ENCODE peak calls at places on chromosome X, in eight cellular contexts. P is EH; T is stimulated activated CD4-positive, alpha-beta T cell treated with anti-CD3 and anti-CD28 coated beads, Interleukin-2, amount 100 ng/mL, for 48 hours; L is naive thymus-derived CD8-positive, alpha-beta T cell; E is activated T-helper 1 cell treated with anti-CD3 and anti-CD28 coated beads, Interleukin-2, amount 50 U/mL, for 16 hours; W is fibroblast of gingiva; B is H9; H is AG04450. F is an unnamed sample.

GRCh38 chrX:40267334-40268118 is 169.8 kb upstream of the BCOR start:
- DNase-seq in P (peak; percentile 28), T (no peak), L (no peak), E (no peak), W (no peak), B (no peak), H (no peak), F (no peak)

GRCh38 chrX:120824021-120824420 is 51.6 kb downstream of the CT47B1 start:
- DNase-seq in P (peak; percentile 0), T (no peak), L (no peak), E (no peak), W (peak; percentile 1), B (no peak), H (no peak), F (no peak)

GRCh38 chrX:120504569-120504968 is 35.5 kb upstream of the LAMP2 start:
- DNase-seq in P (no peak), T (no peak), L (no peak), E (no peak), W (no peak), B (no peak), H (no peak), F (no peak)

GRCh38 chrX:19683817-19684216 is 168.5 kb upstream of the MAP3K15 start:
- DNase-seq in P (no peak), T (no peak), L (peak; percentile 66), E (no peak), W (no peak), B (no peak), H (no peak), F (no peak)

GRCh38 chrX:110734894-110735541 is 60.6 kb downstream of the CHRDL1 start:
- DNase-seq in P (peak; percentile 92), T (no peak), L (no peak), E (no peak), W (peak; percentile 84), B (no peak), H (no peak), F (peak; percentile 39)

GRCh38 chrX:45722471-45722870 is 521.8 kb upstream of the DIPK2B start:
- DNase-seq in P (no peak), T (no peak), L (no peak), E (no peak), W (no peak), B (no peak), H (no peak), F (no peak)

GRCh38 chrX:87728024-87728423 is 210.4 kb downstream of the KLHL4 start:
- DNase-seq in P (no peak), T (no peak), L (no peak), E (no peak), W (no peak), B (no peak), H (no peak), F (no peak)

GRCh38 chrX:42754582-42754981 is 23.4 kb downstream of the PPP1R2C start:
- DNase-seq in P (no peak), T (no peak), L (no peak), E (no peak), W (no peak), B (no peak), H (no peak), F (no peak)

GRCh38 chrX:5976332-5976731 is 252.3 kb downstream of the NLGN4X start:
- DNase-seq in P (no peak), T (no peak), L (no peak), E (no peak), W (no peak), B (no peak), H (no peak), F (no peak)

GRCh38 chrX:28177202-28177601 is 196.0 kb upstream of the DCAF8L1 start:
- DNase-seq in P (no peak), T (no peak), L (no peak), E (no peak), W (no peak), B (peak; percentile 73), H (no peak), F (peak; percentile 88)

GRCh38 chrX:70437011-70437410 is 7.6 kb upstream of the DLG3 start:
- DNase-seq in P (no peak), T (no peak), L (no peak), E (no peak), W (no peak), B (no peak), H (no peak), F (no peak)

GRCh38 chrX:74382613-74383012 is 38.7 kb upstream of the SLC16A2 start:
- DNase-seq in P (peak; percentile 86), T (peak; percentile 29), L (peak; percentile 67), E (peak; percentile 25), W (peak; percentile 64), B (peak; percentile 70), H (peak; percentile 10), F (peak; percentile 90)

GRCh38 chrX:96929036-96929435 is 45.3 kb downstream of the RPA4 start:
- DNase-seq in P (peak; percentile 1), T (no peak), L (no peak), E (no peak), W (no peak), B (no peak), H (no peak), F (no peak)

GRCh38 chrX:149531599-149531998 is 9.2 kb upstream of the EOLA1 start:
- DNase-seq in P (no peak), T (no peak), L (no peak), E (no peak), W (no peak), B (no peak), H (no peak), F (no peak)

GRCh38 chrX:155755706-155756337 is 125.3 kb upstream of the VAMP7 start:
- DNase-seq in P (no peak), T (no peak), L (no peak), E (no peak), W (no peak), B (no peak), H (no peak), F (no peak)

GRCh38 chrX:115642895-115643530 is 82.0 kb downstream of the PLS3 start:
- DNase-seq in P (peak; percentile 75), T (peak; percentile 23), L (no peak), E (no peak), W (peak; percentile 72), B (no peak), H (peak; percentile 51), F (peak; percentile 37)

GRCh38 chrX:116272328-116272727 is 101.8 kb downstream of the AGTR2 start:
- DNase-seq in P (peak; percentile 43), T (no peak), L (no peak), E (no peak), W (peak; percentile 85), B (no peak), H (peak; percentile 34), F (peak; percentile 8)

GRCh38 chrX:80755174-80755573 is 54.5 kb downstream of the BRWD3 start:
- DNase-seq in P (no peak), T (no peak), L (no peak), E (no peak), W (no peak), B (no peak), H (no peak), F (no peak)

GRCh38 chrX:71098302-71098701 is 2.7 kb downstream of the FOXO4 start:
- DNase-seq in P (peak; percentile 56), T (peak; percentile 54), L (peak; percentile 90), E (peak; percentile 67), W (peak; percentile 10), B (no peak), H (no peak), F (peak; percentile 50)

GRCh38 chrX:85922821-85923220 is 124.5 kb downstream of the CHM start:
- DNase-seq in P (peak; percentile 41), T (no peak), L (no peak), E (no peak), W (peak; percentile 69), B (no peak), H (peak; percentile 24), F (no peak)

GRCh38 chrX:56788717-56789122 is 59.7 kb downstream of the NBDY start:
- DNase-seq in P (no peak), T (no peak), L (peak; percentile 73), E (peak; percentile 52), W (peak; percentile 49), B (no peak), H (no peak), F (peak; percentile 76)

GRCh38 chrX:136639506-136640176 is 8.3 kb upstream of the CD40LG start:
- DNase-seq in P (peak; percentile 50), T (no peak), L (no peak), E (no peak), W (peak; percentile 6), B (no peak), H (no peak), F (no peak)

GRCh38 chrX:111854778-111855490 is 21.0 kb upstream of the TRPC5OS start:
- DNase-seq in P (no peak), T (no peak), L (no peak), E (no peak), W (no peak), B (peak; percentile 58), H (no peak), F (peak; percentile 13)

GRCh38 chrX:78111140-78111931 is 7.3 kb downstream of the PGK1 start:
- DNase-seq in P (no peak), T (no peak), L (no peak), E (no peak), W (no peak), B (no peak), H (no peak), F (no peak)

GRCh38 chrX:136268051-136269048 is 17.1 kb upstream of the MAP7D3 start:
- DNase-seq in P (peak; percentile 54), T (peak; percentile 28), L (no peak), E (peak; percentile 17), W (peak; percentile 26), B (no peak), H (no peak), F (peak; percentile 19)

GRCh38 chrX:78665286-78665685 is 6.2 kb upstream of the RTL3 start:
- DNase-seq in P (peak; percentile 7), T (no peak), L (no peak), E (no peak), W (peak; percentile 72), B (no peak), H (no peak), F (no peak)

GRCh38 chrX:12946838-12947544 is 27.9 kb upstream of the TMSB4X start:
- DNase-seq in P (peak; percentile 84), T (peak; percentile 76), L (peak; percentile 85), E (peak; percentile 59), W (peak; percentile 61), B (peak; percentile 88), H (peak; percentile 58), F (peak; percentile 98)

GRCh38 chrX:40084471-40084870 is 13.3 kb downstream of the BCOR start:
- DNase-seq in P (no peak), T (no peak), L (no peak), E (no peak), W (no peak), B (peak; percentile 28), H (no peak), F (no peak)

GRCh38 chrX:140661657-140662056 is 47.9 kb upstream of the LINC00632 start:
- DNase-seq in P (peak; percentile 2), T (no peak), L (no peak), E (no peak), W (no peak), B (no peak), H (no peak), F (no peak)

GRCh38 chrX:95156566-95156965 is 1482.6 kb downstream of the FAM133A start:
- DNase-seq in P (no peak), T (no peak), L (no peak), E (no peak), W (no peak), B (peak; percentile 24), H (no peak), F (no peak)

GRCh38 chrX:107978707-107979307 is 3.4 kb downstream of the TEX13B start:
- DNase-seq in P (peak; percentile 23), T (no peak), L (no peak), E (no peak), W (peak; percentile 20), B (peak; percentile 40), H (peak; percentile 1), F (peak; percentile 56)

GRCh38 chrX:154019633-154020499 is at the start of gene IRAK1:
- DNase-seq in P (peak; percentile 66), T (no peak), L (no peak), E (peak; percentile 49), W (peak; percentile 54), B (no peak), H (no peak), F (peak; percentile 66)